ENCODE peak calls at places on chromosomes 5 and 9, in nine cellular contexts. O, B, D, A, K, J, I, H and T are unnamed samples.

GRCh38 chr5:35884125-35884788 is 27.6 kb downstream of the IL7R start:
- DNase-seq in O (no peak), B (no peak), D (peak), A (peak), K (peak), J (no peak), I (peak), H (no peak), T (peak)

GRCh38 chr5:82334856-82335255 is 56.7 kb upstream of the RPS23 start:
- DNase-seq in O (no peak), B (no peak), D (peak), A (no peak), K (no peak), J (no peak), I (peak), H (no peak), T (peak)

GRCh38 chr9:19451240-19452087 is 42.7 kb downstream of the ACER2 start:
- DNase-seq in O (no peak), B (no peak), D (no peak), A (no peak), K (no peak), J (no peak), I (no peak), H (no peak), T (no peak)

GRCh38 chr9:135490166-135490870 is 10.2 kb upstream of the MRPS2 start:
- DNase-seq in O (no peak), B (no peak), D (no peak), A (no peak), K (no peak), J (no peak), I (no peak), H (no peak), T (no peak)

GRCh38 chr5:96658272-96658671 is 3.9 kb upstream of the CAST start:
- DNase-seq in O (no peak), B (no peak), D (no peak), A (no peak), K (no peak), J (no peak), I (no peak), H (no peak), T (no peak)

GRCh38 chr5:153816870-153817269 is 221.8 kb downstream of the FAM114A2 start:
- DNase-seq in O (no peak), B (no peak), D (no peak), A (no peak), K (no peak), J (no peak), I (no peak), H (no peak), T (peak)

GRCh38 chr9:91458905-91459304 is 35.3 kb upstream of the NFIL3 start:
- DNase-seq in O (no peak), B (no peak), D (no peak), A (no peak), K (no peak), J (no peak), I (no peak), H (no peak), T (no peak)

GRCh38 chr5:147860641-147861025 is 17.9 kb upstream of the SCGB3A2 start:
- DNase-seq in O (no peak), B (no peak), D (no peak), A (no peak), K (no peak), J (no peak), I (no peak), H (no peak), T (no peak)

GRCh38 chr5:78698218-78698751 is 49.7 kb upstream of the LHFPL2 start:
- DNase-seq in O (no peak), B (no peak), D (peak), A (no peak), K (no peak), J (no peak), I (no peak), H (no peak), T (peak)

GRCh38 chr9:84271004-84271886 is 69.3 kb downstream of the SLC28A3 start:
- DNase-seq in O (no peak), B (peak), D (peak), A (no peak), K (peak), J (no peak), I (peak), H (no peak), T (no peak)

GRCh38 chr5:36073595-36074216 is 7.0 kb upstream of the UGT3A2 start:
- DNase-seq in O (peak), B (peak), D (no peak), A (no peak), K (no peak), J (no peak), I (no peak), H (no peak), T (no peak)

GRCh38 chr5:78320461-78320860 is 26.0 kb upstream of the AP3B1 start:
- DNase-seq in O (peak), B (peak), D (peak), A (peak), K (no peak), J (no peak), I (peak), H (no peak), T (no peak)

GRCh38 chr5:172678902-172679301 is 37.8 kb downstream of the NEURL1B start:
- DNase-seq in O (no peak), B (no peak), D (no peak), A (no peak), K (no peak), J (no peak), I (no peak), H (no peak), T (no peak)

GRCh38 chr5:179912951-179913350 is 5.3 kb upstream of the TBC1D9B start:
- DNase-seq in O (no peak), B (no peak), D (no peak), A (no peak), K (no peak), J (no peak), I (peak), H (no peak), T (no peak)

GRCh38 chr5:82174128-82174918 is 103.8 kb downstream of the RPS23 start:
- DNase-seq in O (peak), B (peak), D (peak), A (peak), K (peak), J (peak), I (peak), H (peak), T (peak)

GRCh38 chr5:171562822-171563221 is 143.4 kb downstream of the FGF18 start:
- DNase-seq in O (no peak), B (no peak), D (no peak), A (no peak), K (no peak), J (no peak), I (peak), H (no peak), T (peak)

GRCh38 chr9:23123048-23123632 is 676.5 kb downstream of the DMRTA1 start:
- DNase-seq in O (no peak), B (no peak), D (peak), A (peak), K (no peak), J (no peak), I (peak), H (no peak), T (peak)

GRCh38 chr9:5895782-5896181 is 5.1 kb downstream of the MLANA start:
- DNase-seq in O (no peak), B (no peak), D (no peak), A (no peak), K (no peak), J (no peak), I (peak), H (no peak), T (no peak)

GRCh38 chr9:79685576-79685975 is 113.8 kb downstream of the TLE4 start:
- DNase-seq in O (no peak), B (no peak), D (peak), A (no peak), K (no peak), J (no peak), I (no peak), H (no peak), T (peak)

GRCh38 chr5:132225165-132226032 is 2.3 kb downstream of the P4HA2 start:
- DNase-seq in O (no peak), B (no peak), D (peak), A (peak), K (no peak), J (no peak), I (peak), H (no peak), T (peak)

GRCh38 chr9:91884746-91885687 is 65.0 kb downstream of the ROR2 start:
- DNase-seq in O (no peak), B (no peak), D (no peak), A (no peak), K (no peak), J (no peak), I (no peak), H (no peak), T (no peak)

GRCh38 chr5:135462304-135462703 is 10.2 kb upstream of the TIFAB start:
- DNase-seq in O (peak), B (peak), D (peak), A (peak), K (peak), J (peak), I (peak), H (peak), T (peak)

GRCh38 chr9:124855944-124856773 is 2.9 kb downstream of the WDR38 start:
- DNase-seq in O (no peak), B (no peak), D (peak), A (peak), K (no peak), J (no peak), I (peak), H (no peak), T (peak)

GRCh38 chr5:119435436-119436132 is 16.7 kb upstream of the HSD17B4 start:
- DNase-seq in O (no peak), B (peak), D (peak), A (peak), K (peak), J (no peak), I (no peak), H (peak), T (peak)

GRCh38 chr5:112146323-112146848 is 272.7 kb downstream of the EPB41L4A start:
- DNase-seq in O (no peak), B (peak), D (peak), A (no peak), K (no peak), J (no peak), I (peak), H (no peak), T (no peak)

GRCh38 chr5:14816999-14817761 is 54.4 kb downstream of the ANKH start:
- DNase-seq in O (no peak), B (no peak), D (peak), A (no peak), K (no peak), J (no peak), I (peak), H (no peak), T (peak)

GRCh38 chr5:96823060-96823459 is 15.3 kb upstream of the ERAP1 start:
- DNase-seq in O (no peak), B (no peak), D (no peak), A (no peak), K (no peak), J (no peak), I (no peak), H (no peak), T (no peak)

GRCh38 chr5:83095973-83096539 is 18.7 kb downstream of the XRCC4 start:
- DNase-seq in O (no peak), B (no peak), D (peak), A (peak), K (no peak), J (no peak), I (peak), H (no peak), T (peak)

GRCh38 chr9:107288701-107289100 is 5.6 kb downstream of the RAD23B start:
- DNase-seq in O (no peak), B (no peak), D (no peak), A (no peak), K (no peak), J (no peak), I (no peak), H (no peak), T (no peak)